ENCODE peak calls at places on chromosomes 11 and 22, in nine cellular contexts. I is CD8-positive, alpha-beta T cell; S is upper lobe of right lung; M is esophagus squamous epithelium; H is heart left ventricle; W is IMR-90; V is Peyer's patch; B is lower lobe of right lung; A is uterus. N is an unnamed sample. For H3K4me1, the result is how much of the 10 kb centered on the place peaks cover.

GRCh38 chr22:27810566-27810965 is 9.0 kb upstream of the MN1 start:
- DNase-seq in A (peak), W (peak), S (no peak), H (peak), M (no peak), I (no peak), B (no peak), V (no peak), N (no peak)

GRCh38 chr22:26536056-26536761 is 23.9 kb upstream of the TFIP11 start:
- DNase-seq in B (no peak), W (no peak), A (no peak), I (no peak), H (no peak), M (no peak), V (no peak), S (no peak), N (no peak)

GRCh38 chr22:24423519-24424000 is 3.8 kb upstream of the ADORA2A start:
- DNase-seq in H (peak), A (peak), M (no peak), B (peak), S (peak), I (peak), W (no peak), V (peak), N (peak)

GRCh38 chr11:67417425-67417824 is 1.9 kb downstream of the CARNS1 start:
- DNase-seq in I (no peak), V (no peak), M (no peak), H (no peak), S (no peak), B (no peak), A (no peak), W (no peak), N (no peak)

GRCh38 chr11:90113541-90113940 is 20.9 kb upstream of the NAALAD2 start:
- DNase-seq in H (no peak), S (no peak), V (no peak), I (no peak), W (no peak), B (no peak), M (no peak), A (no peak), N (no peak)

GRCh38 chr11:122737951-122738693 is 82.6 kb downstream of the UBASH3B start:
- DNase-seq in B (no peak), S (no peak), I (no peak), M (no peak), H (no peak), W (peak), V (no peak), A (no peak), N (no peak)

GRCh38 chr11:34978236-34979191 is 62.1 kb downstream of the PDHX start:
- DNase-seq in B (no peak), S (no peak), W (no peak), V (no peak), I (no peak), A (no peak), M (no peak), H (no peak), N (no peak)

GRCh38 chr11:24249921-24250320 is 246.9 kb upstream of the LUZP2 start:
- DNase-seq in W (no peak), I (no peak), V (no peak), B (no peak), H (no peak), M (no peak), A (no peak), S (no peak), N (no peak)

GRCh38 chr11:6705905-6706535 is 22.9 kb upstream of the MRPL17 start:
- DNase-seq in W (peak), V (peak), M (no peak), A (peak), B (no peak), I (no peak), S (no peak), H (no peak), N (no peak)

GRCh38 chr22:33529424-33530113 is 390.7 kb downstream of the LARGE1 start:
- DNase-seq in W (peak), S (no peak), V (no peak), B (no peak), H (no peak), M (no peak), I (no peak), A (no peak), N (no peak)

GRCh38 chr22:31973739-31974138 is 29.4 kb downstream of the YWHAH start:
- DNase-seq in B (no peak), V (no peak), M (no peak), W (no peak), I (no peak), A (no peak), H (no peak), S (no peak), N (no peak)

GRCh38 chr22:27795053-27795452 is 6.5 kb downstream of the MN1 start:
- DNase-seq in M (no peak), I (no peak), A (no peak), B (no peak), W (no peak), S (no peak), V (no peak), H (no peak), N (no peak)

GRCh38 chr11:64170419-64170818 is 4.5 kb upstream of the MACROD1 start:
- DNase-seq in S (no peak), B (no peak), W (no peak), V (no peak), H (no peak), A (no peak), I (no peak), M (no peak), N (no peak)

GRCh38 chr11:130535530-130535929 is 87.1 kb downstream of the ADAMTS15 start:
- DNase-seq in S (no peak), M (no peak), V (no peak), B (no peak), A (no peak), W (no peak), H (no peak), I (no peak), N (no peak)

GRCh38 chr22:49590381-49590780 is 237.3 kb downstream of the BRD1 start:
- DNase-seq in W (no peak), A (no peak), B (peak), V (no peak), H (no peak), S (peak), I (no peak), M (no peak), N (no peak)

GRCh38 chr11:17238377-17238776 is 30.6 kb upstream of the PIK3C2A start:
- DNase-seq in A (no peak), M (no peak), V (no peak), I (no peak), H (no peak), S (no peak), W (no peak), B (no peak), N (no peak)

GRCh38 chr22:22752556-22753477 is 108.4 kb downstream of the GGTLC2 start:
- DNase-seq in I (peak), B (no peak), H (no peak), S (no peak), M (no peak), V (peak), A (no peak), W (peak), N (no peak)

GRCh38 chr11:99988105-99988907 is 698.8 kb upstream of the ARHGAP42 start:
- DNase-seq in A (no peak), H (no peak), V (no peak), S (no peak), M (no peak), B (no peak), W (no peak), I (no peak), N (no peak)

GRCh38 chr11:76455331-76455730 is 10.5 kb downstream of the EMSY start:
- DNase-seq in A (no peak), I (no peak), B (no peak), W (peak), H (no peak), M (no peak), V (no peak), S (no peak), N (no peak)

GRCh38 chr11:120182790-120183491 is 27.9 kb upstream of the OAF start:
- DNase-seq in V (no peak), A (no peak), H (peak), I (no peak), S (peak), M (no peak), W (no peak), B (no peak), N (peak)

GRCh38 chr11:12702999-12703453 is 28.8 kb downstream of the TEAD1 start:
- DNase-seq in H (no peak), B (no peak), M (no peak), I (no peak), S (no peak), V (no peak), A (no peak), W (peak), N (no peak)

GRCh38 chr11:128463386-128463829 is 124.0 kb downstream of the ETS1 start:
- DNase-seq in S (no peak), A (peak), I (no peak), B (no peak), W (peak), V (no peak), M (no peak), H (peak), N (no peak)

GRCh38 chr11:67558084-67558772 is 25.4 kb upstream of the GSTP1 start:
- DNase-seq in B (peak), H (peak), V (no peak), M (no peak), S (peak), I (no peak), A (no peak), W (no peak), N (peak)

GRCh38 chr11:69828971-69829344 is 9.7 kb upstream of the FGF3 start:
- DNase-seq in V (no peak), A (no peak), S (peak), B (no peak), I (no peak), W (no peak), H (no peak), M (no peak), N (peak)

GRCh38 chr22:37197451-37198289 is 9.6 kb upstream of the C1QTNF6 start:
- DNase-seq in M (no peak), H (no peak), I (no peak), A (peak), S (peak), B (peak), V (no peak), W (peak), N (peak)

GRCh38 chr11:101759771-101760450 is 154.9 kb upstream of the CEP126 start:
- DNase-seq in I (no peak), V (no peak), M (no peak), H (no peak), B (no peak), S (no peak), W (peak), A (no peak), N (no peak)

GRCh38 chr11:117094776-117095175 is 3.5 kb downstream of the SIK3 start:
- DNase-seq in B (no peak), S (no peak), H (no peak), A (no peak), M (no peak), W (peak), V (no peak), I (no peak), N (no peak)

GRCh38 chr11:62394825-62395538 is 23.9 kb upstream of the SCGB1A1 start:
- DNase-seq in S (peak), M (no peak), I (peak), B (peak), W (peak), V (peak), A (peak), H (peak), N (peak)

GRCh38 chr22:28817919-28818859 is 17.8 kb upstream of the XBP1 start:
- DNase-seq in M (no peak), S (peak), V (no peak), A (no peak), B (peak), W (no peak), I (no peak), H (peak), N (peak)

GRCh38 chr22:31812977-31813605 is 59.3 kb downstream of the DEPDC5 start:
- DNase-seq in B (no peak), V (no peak), W (no peak), I (no peak), M (no peak), A (no peak), H (no peak), S (no peak), N (no peak)

GRCh38 chr11:107018274-107018901 is at the start of gene GUCY1A2:
- DNase-seq in W (no peak), B (peak), M (no peak), I (no peak), A (peak), V (no peak), S (no peak), H (peak), N (peak)

GRCh38 chr22:21966643-21967516 is 14.2 kb upstream of the PPM1F start:
- DNase-seq in M (no peak), H (no peak), A (no peak), B (no peak), I (no peak), S (no peak), V (no peak), W (no peak), N (no peak)

GRCh38 chr22:43275545-43275981 is 67.6 kb downstream of the SCUBE1 start:
- DNase-seq in V (no peak), M (no peak), W (peak), B (no peak), H (no peak), S (no peak), I (no peak), A (no peak), N (no peak)

GRCh38 chr22:43276311-43276710 is 66.9 kb downstream of the SCUBE1 start:
- DNase-seq in H (no peak), B (no peak), S (no peak), V (no peak), I (no peak), A (no peak), W (no peak), M (no peak), N (no peak)

GRCh38 chr22:43277091-43277490 is 66.1 kb downstream of the SCUBE1 start:
- DNase-seq in I (no peak), H (no peak), A (no peak), S (no peak), W (no peak), B (no peak), V (no peak), M (no peak), N (no peak)

GRCh38 chr22:43279867-43280519 is 63.2 kb downstream of the SCUBE1 start:
- DNase-seq in I (no peak), V (no peak), A (no peak), M (no peak), B (no peak), H (no peak), W (no peak), S (no peak), N (no peak)

GRCh38 chr22:43277987-43278601 is 65.1 kb downstream of the SCUBE1 start:
- DNase-seq in H (no peak), V (no peak), B (no peak), A (no peak), I (no peak), M (no peak), S (no peak), W (no peak), N (no peak)
- H3K4me3 ChIP-seq in H (no peak), V (no peak), B (no peak), A (no peak), I (no peak), M (no peak), S (no peak), W (no peak), N (no peak)

GRCh38 chr22:35059632-35060031 is 6.3 kb upstream of the ISX start:
- DNase-seq in V (no peak), M (no peak), H (no peak), B (no peak), W (no peak), A (no peak), S (no peak), I (no peak), N (no peak)
- H3K4me1 ChIP-seq in V (under half), M (under half), H (under half), B (under half), W (under half), A (under half), S (under half), I (under half), N (under half)

GRCh38 chr11:55714982-55715888 is 53.2 kb downstream of the OR4C6 start:
- DNase-seq in H (no peak), W (no peak), A (no peak), M (no peak), B (no peak), V (no peak), I (no peak), S (no peak), N (no peak)
- TF ChIP-seq CTCF in H (no peak), W (no peak), A (no peak), M (no peak), B (peak), V (no peak), I (no peak), S (peak), N (no peak)

DNA sequence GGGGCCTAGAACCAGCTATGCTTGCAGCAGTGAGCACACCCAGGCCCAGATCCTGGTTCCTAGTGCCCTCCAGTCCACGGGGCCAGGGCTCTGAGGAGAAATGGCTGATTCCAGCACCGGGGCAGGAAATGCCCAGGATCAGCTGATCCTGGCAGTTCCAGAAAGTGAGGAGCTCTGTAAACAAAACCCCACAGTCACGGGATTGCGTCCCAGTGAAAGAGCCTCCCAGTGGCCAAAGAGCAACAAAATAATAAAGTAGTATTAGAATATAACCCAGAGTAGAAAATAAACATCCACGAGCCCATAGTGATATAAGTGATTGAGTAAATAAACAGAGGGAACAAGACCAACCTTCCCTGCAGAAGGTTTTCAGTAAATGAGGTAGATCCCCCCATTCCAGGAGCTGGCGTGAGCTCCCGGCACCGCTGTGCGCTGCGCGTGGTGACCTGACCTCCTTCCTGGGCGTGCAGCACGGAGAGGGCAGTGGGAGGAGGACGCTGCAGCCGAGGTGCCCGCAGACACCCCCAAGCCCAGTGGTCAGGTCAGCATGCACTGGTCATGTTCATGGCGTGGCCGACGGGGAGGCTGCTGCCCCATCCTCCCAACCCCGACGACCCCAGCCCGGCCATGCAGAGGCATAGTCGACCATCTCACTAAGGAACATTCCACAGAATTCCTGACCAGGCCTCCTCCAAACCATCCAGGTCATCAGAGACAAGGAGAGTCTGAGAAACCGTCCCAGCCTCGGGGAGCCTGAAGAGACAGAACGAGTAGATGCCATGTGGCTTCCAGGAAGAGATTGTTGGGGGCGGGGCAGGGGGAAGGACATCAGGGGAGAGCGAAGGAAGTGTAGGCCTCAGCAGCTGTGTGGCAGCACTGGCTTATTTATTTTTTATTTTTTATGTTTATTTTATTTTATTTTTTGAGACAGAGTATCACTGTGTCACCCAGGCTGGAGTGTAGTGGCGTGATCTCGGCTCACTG is 19.9 kb downstream of the PTDSS2 start:
- DNase-seq in M (no peak), S (peak), B (peak), V (no peak), W (peak), H (peak), I (no peak), A (peak), N (peak)
- H3K4me3 ChIP-seq in M (peak), S (peak), B (peak), V (no peak), W (peak), H (peak), I (no peak), A (peak), N (no peak)

N was measured in spleen.